ENCODE peak calls at places on chromosomes 3 and 15, in four cellular contexts. Q is K562, T is PC-9, S is GM23248. D is an unnamed sample.
A peak's percentile ranks its signal among the peaks of the same experiment; 100 is the strongest.

GRCh38 chr3:135020181-135020580 is 225.1 kb downstream of the EPHB1 start:
- DNase-seq in Q (no peak), T (no peak), S (no peak), D (no peak)

GRCh38 chr3:55066406-55067128 is 138.7 kb upstream of the LRTM1 start:
- DNase-seq in Q (no peak), T (no peak), S (no peak), D (no peak)

GRCh38 chr3:72938471-72939265 is 50.8 kb downstream of the GXYLT2 start:
- DNase-seq in Q (peak; percentile 48), T (peak; percentile 70), S (peak; percentile 92), D (peak; percentile 54)

GRCh38 chr15:31135523-31135922 is 34.0 kb upstream of the TRPM1 start:
- DNase-seq in Q (no peak), T (no peak), S (no peak), D (no peak)

GRCh38 chr3:112811150-112811884 is 35.3 kb downstream of the CD200R1L start:
- DNase-seq in Q (no peak), T (no peak), S (peak; percentile 90), D (no peak)

GRCh38 chr3:38986901-38987300 is 64.8 kb downstream of the SCN11A start:
- DNase-seq in Q (no peak), T (no peak), S (peak; percentile 27), D (no peak)

GRCh38 chr15:49492834-49493233 is 69.8 kb downstream of the FGF7 start:
- DNase-seq in Q (no peak), T (no peak), S (peak; percentile 92), D (no peak)

GRCh38 chr15:90893175-90894090 is 9.1 kb downstream of the FES start:
- DNase-seq in Q (no peak), T (no peak), S (no peak), D (peak; percentile 50)

GRCh38 chr3:114231616-114232015 is 5.8 kb downstream of the ZNF80 start:
- DNase-seq in Q (no peak), T (no peak), S (no peak), D (no peak)

GRCh38 chr15:52924641-52925040 is 134.5 kb upstream of the ONECUT1 start:
- DNase-seq in Q (no peak), T (no peak), S (no peak), D (no peak)

GRCh38 chr3:115989927-115990326 is 366.6 kb downstream of the GAP43 start:
- DNase-seq in Q (no peak), T (no peak), S (peak; percentile 85), D (no peak)

GRCh38 chr3:61521229-61521628 is 40.1 kb upstream of the PTPRG start:
- DNase-seq in Q (no peak), T (no peak), S (no peak), D (no peak)

GRCh38 chr3:48832691-48833090 is 15.0 kb downstream of the PRKAR2A start:
- DNase-seq in Q (no peak), T (no peak), S (no peak), D (no peak)

GRCh38 chr3:48826451-48826850 is 21.2 kb downstream of the PRKAR2A start:
- DNase-seq in Q (no peak), T (no peak), S (peak; percentile 95), D (no peak)

GRCh38 chr3:48830660-48831190 is 16.9 kb downstream of the PRKAR2A start:
- DNase-seq in Q (no peak), T (no peak), S (no peak), D (no peak)
- H3K79me2 ChIP-seq in Q (peaks cover 46% of the 10 kb centered on the region), T (no peaks in the 10 kb centered on the region), S (peaks cover 94% of the 10 kb centered on the region), D (peaks cover 50% of the 10 kb centered on the region)

GRCh38 chr15:78947506-78947905 is 2.7 kb upstream of the CTSH start:
- DNase-seq in Q (no peak), T (no peak), S (no peak), D (no peak)

GRCh38 chr15:78950343-78950742 is 5.5 kb upstream of the CTSH start:
- DNase-seq in Q (no peak), T (no peak), S (no peak), D (no peak)

GRCh38 chr15:78949461-78949860 is 4.6 kb upstream of the CTSH start:
- DNase-seq in Q (no peak), T (peak; percentile 91), S (no peak), D (no peak)

GRCh38 chr15:78951841-78952238 is 7.0 kb upstream of the CTSH start:
- DNase-seq in Q (no peak), T (peak; percentile 96), S (no peak), D (no peak)

GRCh38 chr15:78950906-78951840 is 6.3 kb upstream of the CTSH start:
- DNase-seq in Q (no peak), T (peak; percentile 67), S (peak; percentile 55), D (no peak)
- H3K79me2 ChIP-seq in Q (no peaks in the 10 kb centered on the region), T (no peaks in the 10 kb centered on the region), S (no peaks in the 10 kb centered on the region), D (no peaks in the 10 kb centered on the region)

DNA sequence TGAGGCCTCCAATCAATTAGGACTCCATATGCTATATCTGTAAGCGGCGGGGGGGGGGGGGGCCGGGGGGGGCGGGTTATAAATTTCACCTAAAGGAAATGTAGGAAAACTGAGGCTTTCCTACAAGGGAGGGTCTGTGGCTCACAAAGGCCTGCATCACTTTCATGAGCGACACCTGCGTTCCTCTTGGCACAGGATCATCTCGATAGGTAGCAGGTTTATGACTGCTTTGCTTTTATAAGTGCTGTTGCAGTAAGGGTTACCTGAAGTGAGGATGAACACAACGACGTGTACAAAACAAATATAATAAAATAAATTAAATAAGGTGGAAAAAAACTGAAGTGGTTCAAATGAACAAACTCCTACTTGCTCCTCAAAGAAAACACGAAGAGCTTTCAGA is 194.3 kb downstream of the FOXP1 start:
- DNase-seq in Q (no peak), T (no peak), S (no peak), D (no peak)
- H3K79me2 ChIP-seq in Q (no peaks in the 10 kb centered on the region), T (no peaks in the 10 kb centered on the region), S (peaks cover 34% of the 10 kb centered on the region), D (no peaks in the 10 kb centered on the region)

GRCh38 chr3:9928158-9928557 is 5.5 kb upstream of the CRELD1 start:
- DNase-seq in Q (no peak), T (no peak), S (no peak), D (no peak)
- H3K79me2 ChIP-seq in Q (no peaks in the 10 kb centered on the region), T (no peaks in the 10 kb centered on the region), S (no peaks in the 10 kb centered on the region), D (no peaks in the 10 kb centered on the region)

DNA sequence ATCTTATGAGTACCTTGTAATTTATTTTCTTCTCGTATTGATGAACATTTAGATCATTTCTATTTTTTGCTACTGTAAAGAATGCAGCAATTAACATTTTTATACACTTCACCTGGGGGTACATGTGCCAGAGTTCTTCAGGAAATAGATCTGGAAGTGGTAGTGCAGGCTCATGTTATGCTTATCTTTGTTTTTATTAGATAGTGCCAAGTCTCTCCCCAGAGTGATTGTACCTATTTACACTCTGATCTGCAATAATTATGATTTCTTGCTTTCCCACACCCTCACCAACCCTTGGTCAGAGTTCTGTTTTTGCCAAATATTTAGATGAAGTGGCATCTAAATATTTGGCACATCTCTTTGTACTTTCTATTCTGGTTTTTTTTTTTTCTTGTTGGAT is 29.8 kb downstream of the USP13 start:
- DNase-seq in Q (no peak), T (no peak), S (no peak), D (no peak)
- H3K79me2 ChIP-seq in Q (no peaks in the 10 kb centered on the region), T (peaks cover 17% of the 10 kb centered on the region), S (peaks cover 36% of the 10 kb centered on the region), D (peaks cover 45% of the 10 kb centered on the region)

GRCh38 chr3:33424606-33425453 is 15.4 kb downstream of the UBP1 start:
- DNase-seq in Q (no peak), T (no peak), S (peak; percentile 14), D (no peak)

GRCh38 chr3:33426068-33426467 is 14.1 kb downstream of the UBP1 start:
- DNase-seq in Q (no peak), T (no peak), S (no peak), D (no peak)

GRCh38 chr3:33426630-33427341 is 13.4 kb downstream of the UBP1 start:
- DNase-seq in Q (no peak), T (no peak), S (no peak), D (no peak)

GRCh38 chr3:33428812-33429211 is 11.4 kb downstream of the UBP1 start:
- DNase-seq in Q (no peak), T (no peak), S (no peak), D (no peak)

DNA sequence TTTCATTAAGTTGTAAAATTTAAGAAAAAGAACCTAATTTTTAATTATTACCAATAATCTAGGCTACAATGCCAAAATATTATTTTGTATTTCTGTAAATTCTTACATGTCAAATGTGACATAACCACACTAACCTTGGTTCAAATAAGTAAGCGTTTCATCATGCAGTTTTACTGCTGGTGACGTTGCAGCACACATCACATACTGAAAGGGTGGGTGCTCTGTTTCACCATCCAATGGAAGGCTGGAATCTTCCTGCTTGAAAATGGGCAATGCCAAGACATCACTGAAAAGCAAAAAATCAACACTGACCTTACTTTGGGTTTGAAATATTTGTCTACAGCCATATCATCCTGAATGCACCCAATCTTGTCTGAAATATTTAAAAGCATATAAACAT is 14.7 kb downstream of the UBP1 start:
- DNase-seq in Q (no peak), T (no peak), S (peak; percentile 10), D (no peak)
- H3K79me2 ChIP-seq in Q (peaks cover 83% of the 10 kb centered on the region), T (peaks cover 62% of the 10 kb centered on the region), S (peaks cover 100% of the 10 kb centered on the region), D (peaks cover 97% of the 10 kb centered on the region)

DNA sequence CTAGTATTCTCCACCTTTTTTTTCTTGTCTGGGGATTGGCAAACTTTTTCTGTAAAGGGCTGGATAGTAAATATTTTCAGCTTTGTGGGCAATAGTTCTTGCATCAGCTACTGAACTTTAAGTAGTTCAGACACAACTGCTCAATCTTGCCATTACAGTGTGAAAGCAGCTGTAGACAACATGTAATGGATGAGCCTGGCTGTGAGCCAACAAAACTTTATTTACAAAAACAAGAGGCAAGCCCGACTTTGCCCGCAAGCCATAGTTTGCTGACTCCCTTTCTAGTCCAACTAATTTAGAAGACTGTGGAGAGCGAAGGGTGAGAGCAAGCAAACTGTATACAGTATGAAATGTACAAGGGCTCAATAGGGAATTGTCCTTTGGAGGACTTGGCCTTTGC is 6.2 kb downstream of the FRMD4B start:
- DNase-seq in Q (no peak), T (no peak), S (no peak), D (no peak)
- H3K79me2 ChIP-seq in Q (no peaks in the 10 kb centered on the region), T (no peaks in the 10 kb centered on the region), S (no peaks in the 10 kb centered on the region), D (no peaks in the 10 kb centered on the region)

GRCh38 chr3:187036394-187036793 is 102.9 kb downstream of the RPL39L start:
- DNase-seq in Q (no peak), T (no peak), S (no peak), D (no peak)
- H3K79me2 ChIP-seq in Q (peaks cover 10% of the 10 kb centered on the region), T (no peaks in the 10 kb centered on the region), S (no peaks in the 10 kb centered on the region), D (no peaks in the 10 kb centered on the region)

DNA sequence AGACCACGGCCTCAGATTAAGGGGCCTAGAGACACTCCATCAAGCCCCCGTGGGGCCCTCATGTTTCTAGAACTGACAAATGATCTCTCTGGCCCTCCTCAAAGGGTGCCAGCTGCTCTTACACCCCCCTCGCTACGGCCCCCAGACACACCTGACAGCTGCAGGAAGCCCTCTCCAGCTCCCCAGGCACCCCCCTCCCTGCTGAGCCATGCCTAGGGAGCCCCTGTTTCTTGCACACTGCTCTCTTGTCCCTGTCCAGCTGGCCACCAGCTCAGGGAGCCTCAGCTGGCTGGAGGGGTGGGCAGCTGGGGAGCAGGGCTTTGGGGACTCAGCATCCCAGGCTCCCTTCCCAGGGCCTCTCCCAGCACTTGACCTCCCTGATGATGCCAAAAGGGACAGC is 14.8 kb downstream of the TNK2 start:
- DNase-seq in Q (no peak), T (no peak), S (no peak), D (no peak)
- H3K79me2 ChIP-seq in Q (peaks cover 5% of the 10 kb centered on the region), T (peaks cover 12% of the 10 kb centered on the region), S (peaks cover 56% of the 10 kb centered on the region), D (no peaks in the 10 kb centered on the region)